ENCODE peak calls at places on chromosomes 11 and 22, in seven cellular contexts. Y is mesothelial cell of epicardium, Z is dorsolateral prefrontal cortex, D is A549, N is left lung, J is nephron progenitor cell, U is cardiac muscle cell. H is an unnamed sample.

GRCh38 chr11:90849278-90849677 is 626.4 kb upstream of the CHORDC1 start:
- DNase-seq in Y (no peak), Z (no peak), D (peak), N (no peak), J (no peak), U (no peak), H (no peak)

GRCh38 chr22:42732071-42732470 is 11.4 kb upstream of the A4GALT start:
- DNase-seq in Y (no peak), Z (no peak), D (no peak), N (no peak), J (no peak), U (no peak), H (no peak)

GRCh38 chr11:103370076-103370475 is 260.9 kb downstream of the DYNC2H1 start:
- DNase-seq in Y (no peak), Z (no peak), D (no peak), N (no peak), J (no peak), U (no peak), H (no peak)

GRCh38 chr11:8283510-8284272 is 20.0 kb upstream of the LMO1 start:
- DNase-seq in Y (peak), Z (no peak), D (no peak), N (peak), J (peak), U (peak), H (no peak)

GRCh38 chr11:10208045-10208674 is 85.9 kb downstream of the SBF2 start:
- DNase-seq in Y (no peak), Z (no peak), D (peak), N (no peak), J (no peak), U (peak), H (no peak)

GRCh38 chr11:77278595-77279506 is 22.6 kb downstream of the GDPD4 start:
- DNase-seq in Y (no peak), Z (no peak), D (no peak), N (no peak), J (no peak), U (no peak), H (no peak)

GRCh38 chr11:67287355-67288197 is 1.5 kb upstream of the ANKRD13D start:
- DNase-seq in Y (no peak), Z (no peak), D (no peak), N (no peak), J (no peak), U (no peak), H (no peak)

GRCh38 chr22:30636226-30637077 is 871 bp downstream of the SLC35E4 start:
- DNase-seq in Y (no peak), Z (peak), D (peak), N (no peak), J (no peak), U (no peak), H (peak)

GRCh38 chr11:108997826-108998225 is 333.0 kb downstream of the DDX10 start:
- DNase-seq in Y (no peak), Z (no peak), D (no peak), N (no peak), J (no peak), U (no peak), H (no peak)

GRCh38 chr22:50162391-50162956 is 8.1 kb upstream of the PANX2 start:
- DNase-seq in Y (no peak), Z (no peak), D (no peak), N (no peak), J (no peak), U (no peak), H (no peak)

GRCh38 chr11:11320820-11321219 is 32.2 kb downstream of the CSNK2A3 start:
- DNase-seq in Y (no peak), Z (no peak), D (no peak), N (no peak), J (no peak), U (peak), H (no peak)

GRCh38 chr22:22061085-22062077 is 78.8 kb upstream of the TOP3B start:
- DNase-seq in Y (no peak), Z (peak), D (peak), N (no peak), J (no peak), U (peak), H (no peak)

GRCh38 chr11:11849127-11849746 is 7.5 kb downstream of the USP47 start:
- DNase-seq in Y (no peak), Z (peak), D (peak), N (no peak), J (peak), U (peak), H (no peak)

GRCh38 chr22:40759294-40759840 is 59.8 kb downstream of the SLC25A17 start:
- DNase-seq in Y (no peak), Z (no peak), D (no peak), N (no peak), J (no peak), U (no peak), H (no peak)

GRCh38 chr11:75714211-75714610 is 3.4 kb upstream of the MOGAT2 start:
- DNase-seq in Y (no peak), Z (no peak), D (no peak), N (no peak), J (no peak), U (no peak), H (no peak)

GRCh38 chr22:41544671-41545476 is 604 bp upstream of the POLR3H start:
- DNase-seq in Y (no peak), Z (no peak), D (no peak), N (no peak), J (no peak), U (no peak), H (no peak)

GRCh38 chr11:10407055-10407454 is 48.0 kb upstream of the AMPD3 start:
- DNase-seq in Y (no peak), Z (no peak), D (peak), N (no peak), J (no peak), U (no peak), H (no peak)

GRCh38 chr11:64878223-64878493 is 263 bp downstream of the EHD1 start:
- DNase-seq in Y (no peak), Z (no peak), D (no peak), N (no peak), J (no peak), U (no peak), H (no peak)

GRCh38 chr11:3370268-3370870 is 8.6 kb downstream of the ZNF195 start:
- DNase-seq in Y (no peak), Z (no peak), D (no peak), N (no peak), J (no peak), U (no peak), H (no peak)

GRCh38 chr11:10392680-10393079 is 62.4 kb upstream of the AMPD3 start:
- DNase-seq in Y (no peak), Z (no peak), D (no peak), N (no peak), J (no peak), U (no peak), H (no peak)

GRCh38 chr11:86594746-86595145 is 77.7 kb downstream of the ME3 start:
- DNase-seq in Y (no peak), Z (no peak), D (no peak), N (no peak), J (no peak), U (no peak), H (no peak)

GRCh38 chr11:12087075-12087775 is 23.2 kb upstream of the MICAL2 start:
- DNase-seq in Y (no peak), Z (no peak), D (peak), N (no peak), J (no peak), U (peak), H (no peak)

GRCh38 chr11:20089796-20090653 is 70.2 kb downstream of the DBX1 start:
- DNase-seq in Y (no peak), Z (no peak), D (no peak), N (no peak), J (no peak), U (peak), H (no peak)

GRCh38 chr22:44299124-44299523 is 13.6 kb downstream of the SHISAL1 start:
- DNase-seq in Y (no peak), Z (no peak), D (no peak), N (peak), J (no peak), U (no peak), H (no peak)

GRCh38 chr11:83035070-83035854 is 36.4 kb downstream of the RAB30 start:
- DNase-seq in Y (no peak), Z (no peak), D (no peak), N (no peak), J (no peak), U (peak), H (no peak)

GRCh38 chr22:20424553-20424936 is 13.1 kb downstream of the SCARF2 start:
- DNase-seq in Y (no peak), Z (no peak), D (no peak), N (peak), J (no peak), U (no peak), H (no peak)

DNA sequence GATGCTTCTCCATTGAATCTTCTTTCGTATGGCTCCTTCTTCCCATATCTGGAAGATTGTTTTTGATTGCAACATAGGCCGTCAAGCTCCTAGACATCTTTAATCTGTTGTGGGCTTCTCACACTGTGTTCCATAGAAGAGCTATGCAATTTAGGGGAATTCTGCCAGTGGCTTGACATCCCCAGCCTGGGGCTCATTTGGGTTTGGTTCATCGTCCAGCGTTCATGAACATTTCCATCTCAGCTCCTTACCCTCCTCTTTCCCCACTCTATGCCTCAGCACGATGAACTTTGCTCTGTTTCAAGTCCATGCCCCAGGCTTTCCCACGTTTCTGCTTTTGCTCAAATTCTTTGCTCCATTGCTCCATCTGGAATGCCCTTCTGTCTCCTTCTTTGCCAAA is 26.0 kb upstream of the CLMP start:
- DNase-seq in Y (no peak), Z (no peak), D (no peak), N (no peak), J (no peak), U (peak), H (no peak)
- TF ChIP-seq CTCF in Y (no peak), Z (no peak), D (no peak), N (no peak), J (no peak), U (no peak), H (no peak)

GRCh38 chr11:124678416-124678815 is 4.7 kb downstream of the SPA17 start:
- DNase-seq in Y (no peak), Z (no peak), D (no peak), N (no peak), J (no peak), U (no peak), H (no peak)

GRCh38 chr11:124681421-124681820 is 7.7 kb downstream of the SPA17 start:
- DNase-seq in Y (no peak), Z (no peak), D (no peak), N (no peak), J (no peak), U (no peak), H (no peak)

GRCh38 chr11:124682443-124682842 is 8.7 kb downstream of the SPA17 start:
- DNase-seq in Y (no peak), Z (no peak), D (no peak), N (no peak), J (no peak), U (no peak), H (no peak)
- TF ChIP-seq CTCF in Y (no peak), Z (no peak), D (no peak), N (no peak), J (no peak), U (no peak), H (no peak)

GRCh38 chr11:134975866-134976265 is 563.8 kb upstream of the B3GAT1 start:
- DNase-seq in Y (no peak), Z (no peak), D (no peak), N (no peak), J (no peak), U (no peak), H (no peak)

GRCh38 chr11:134976540-134976939 is 564.5 kb upstream of the B3GAT1 start:
- DNase-seq in Y (no peak), Z (no peak), D (no peak), N (no peak), J (no peak), U (no peak), H (no peak)

GRCh38 chr11:134980819-134981710 is 569.0 kb upstream of the B3GAT1 start:
- DNase-seq in Y (no peak), Z (no peak), D (no peak), N (no peak), J (no peak), U (no peak), H (no peak)

GRCh38 chr11:134981824-134982223 is 569.8 kb upstream of the B3GAT1 start:
- DNase-seq in Y (no peak), Z (no peak), D (no peak), N (no peak), J (no peak), U (no peak), H (no peak)

DNA sequence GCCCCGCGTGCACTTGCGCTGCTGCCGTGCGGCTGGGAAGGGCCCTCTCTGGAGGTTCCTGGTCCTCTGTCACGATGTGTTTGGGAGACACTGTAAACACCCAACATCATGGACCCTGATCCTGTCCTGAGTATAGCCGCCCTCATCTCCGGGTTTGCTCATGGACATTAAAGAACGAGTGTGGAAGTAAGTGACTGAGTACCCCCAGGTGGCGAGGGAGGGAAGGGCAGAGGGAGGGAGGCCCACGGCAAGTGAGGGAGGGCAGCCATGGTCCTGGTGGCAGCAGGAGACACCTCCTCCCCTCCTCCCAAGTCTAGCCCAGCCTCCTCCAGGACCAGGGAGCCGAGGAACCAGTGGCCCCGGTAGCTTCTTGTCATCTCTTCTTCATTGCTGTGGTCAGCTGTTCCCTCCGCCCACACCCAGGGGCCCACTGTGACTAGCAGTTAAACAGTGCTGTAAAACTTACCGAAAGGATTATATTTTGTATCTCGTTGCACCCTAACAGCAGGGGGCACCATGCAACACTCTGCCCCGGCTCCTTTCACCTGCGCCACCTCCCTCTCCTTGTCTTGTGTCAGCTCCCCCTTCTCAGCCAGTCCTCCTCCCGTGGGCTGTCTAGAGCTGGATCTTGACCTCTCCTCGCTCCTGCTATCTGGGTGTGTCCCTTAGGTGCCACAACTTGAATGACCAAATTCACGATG is 566.5 kb upstream of the B3GAT1 start:
- DNase-seq in Y (no peak), Z (no peak), D (no peak), N (no peak), J (no peak), U (no peak), H (no peak)
- TF ChIP-seq CTCF in Y (no peak), Z (no peak), D (no peak), N (no peak), J (no peak), U (no peak), H (no peak)

GRCh38 chr22:45731041-45731797 is 59.6 kb downstream of the ATXN10 start:
- DNase-seq in Y (no peak), Z (no peak), D (peak), N (no peak), J (no peak), U (peak), H (no peak)

GRCh38 chr22:45735273-45735672 is 63.6 kb downstream of the ATXN10 start:
- DNase-seq in Y (no peak), Z (no peak), D (no peak), N (no peak), J (no peak), U (no peak), H (no peak)

GRCh38 chr22:45726081-45726480 is 54.4 kb downstream of the ATXN10 start:
- DNase-seq in Y (no peak), Z (no peak), D (no peak), N (no peak), J (no peak), U (no peak), H (no peak)

DNA sequence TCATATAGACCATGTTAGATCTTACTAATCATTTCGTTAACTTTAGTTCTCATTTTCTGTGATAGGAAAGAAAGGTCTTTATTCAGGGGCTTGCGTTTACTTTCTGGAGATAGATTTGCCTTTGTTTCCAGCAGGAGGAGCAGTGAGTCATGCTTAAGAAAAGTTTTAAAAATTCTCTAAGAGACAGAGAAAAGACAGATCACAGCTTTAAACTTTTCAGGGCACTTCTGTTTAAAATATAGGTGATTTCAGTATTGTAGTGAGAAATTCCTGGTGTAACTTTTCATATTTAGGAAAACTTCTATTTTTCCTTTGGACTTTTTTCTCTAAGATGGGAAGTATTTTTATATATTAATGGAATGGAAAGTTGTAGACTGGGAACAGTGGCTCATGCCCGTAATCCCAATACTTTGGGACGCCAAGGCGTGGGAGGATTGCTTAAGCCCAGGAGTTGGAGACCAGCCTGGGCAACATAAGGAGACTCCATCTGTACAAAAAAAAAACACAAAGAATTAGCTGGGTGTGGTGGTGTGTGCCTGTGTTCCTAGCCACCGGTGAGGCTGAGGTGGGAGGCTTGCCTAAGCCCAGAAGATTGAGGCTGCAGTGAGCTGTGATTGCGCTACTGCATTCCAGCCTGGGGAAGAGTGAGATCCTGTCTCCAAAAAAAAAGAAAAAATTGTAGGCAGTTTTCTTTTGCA is 60.3 kb downstream of the ATXN10 start:
- DNase-seq in Y (no peak), Z (no peak), D (peak), N (no peak), J (no peak), U (peak), H (no peak)
- TF ChIP-seq CTCF in Y (no peak), Z (peak), D (peak), N (peak), J (peak), U (peak), H (no peak)

DNA sequence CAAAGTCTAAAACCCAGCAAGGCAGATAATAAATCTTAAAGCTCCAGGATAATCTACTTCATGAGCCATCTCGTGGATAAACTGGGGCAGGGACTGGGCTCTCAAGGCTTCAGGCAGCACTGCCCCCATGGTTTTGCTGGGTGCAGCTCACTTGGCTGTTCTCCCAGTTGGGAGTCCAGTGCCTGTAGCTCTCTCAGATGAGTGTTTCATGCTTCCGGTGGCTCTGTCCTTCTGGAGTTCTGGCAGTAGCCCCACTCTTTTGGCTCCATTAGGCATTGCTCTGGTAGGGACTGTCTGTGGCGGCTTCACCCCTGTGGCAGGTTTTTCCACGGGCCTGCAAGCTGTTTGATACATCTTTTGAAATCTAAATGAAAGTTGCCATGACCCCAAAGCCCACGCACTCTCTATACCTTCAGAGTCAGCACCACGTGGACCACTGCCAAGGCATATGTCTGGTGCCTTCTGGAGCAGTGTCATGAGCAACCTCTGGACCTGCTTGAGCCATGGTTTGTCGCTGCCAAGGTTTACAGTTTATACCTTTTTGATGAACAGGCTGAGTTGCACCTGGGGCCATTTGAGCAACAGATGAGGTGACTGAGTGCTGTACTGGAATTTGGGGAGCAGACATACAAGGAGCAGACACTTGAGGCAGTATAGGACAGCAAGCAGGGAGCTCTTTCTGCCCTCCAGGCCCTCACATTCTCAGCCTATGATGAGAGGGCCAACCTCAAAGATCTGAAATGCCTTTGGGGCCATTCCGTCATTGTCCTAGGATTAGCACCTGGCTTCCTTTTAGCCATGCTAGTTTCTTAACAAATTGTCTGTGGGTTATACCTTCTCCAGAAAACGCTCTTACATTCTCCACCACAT is 48.6 kb downstream of the MTNR1B start:
- DNase-seq in Y (no peak), Z (no peak), D (peak), N (no peak), J (no peak), U (peak), H (no peak)
- TF ChIP-seq CTCF in Y (no peak), Z (no peak), D (no peak), N (no peak), J (no peak), U (no peak), H (no peak)

GRCh38 chr22:27515091-27515523 is 286.4 kb downstream of the MN1 start:
- DNase-seq in Y (no peak), Z (no peak), D (no peak), N (no peak), J (no peak), U (peak), H (no peak)

GRCh38 chr22:27513021-27513420 is 288.5 kb downstream of the MN1 start:
- DNase-seq in Y (no peak), Z (no peak), D (no peak), N (no peak), J (no peak), U (no peak), H (no peak)

GRCh38 chr22:27518583-27519437 is 282.7 kb downstream of the MN1 start:
- DNase-seq in Y (peak), Z (no peak), D (no peak), N (no peak), J (no peak), U (peak), H (no peak)

GRCh38 chr22:27514612-27515011 is 286.9 kb downstream of the MN1 start:
- DNase-seq in Y (no peak), Z (no peak), D (no peak), N (no peak), J (no peak), U (no peak), H (no peak)

GRCh38 chr22:27517361-27517760 is 284.2 kb downstream of the MN1 start:
- DNase-seq in Y (no peak), Z (no peak), D (no peak), N (no peak), J (no peak), U (no peak), H (no peak)
- TF ChIP-seq CTCF in Y (no peak), Z (no peak), D (no peak), N (no peak), J (no peak), U (no peak), H (no peak)

DNA sequence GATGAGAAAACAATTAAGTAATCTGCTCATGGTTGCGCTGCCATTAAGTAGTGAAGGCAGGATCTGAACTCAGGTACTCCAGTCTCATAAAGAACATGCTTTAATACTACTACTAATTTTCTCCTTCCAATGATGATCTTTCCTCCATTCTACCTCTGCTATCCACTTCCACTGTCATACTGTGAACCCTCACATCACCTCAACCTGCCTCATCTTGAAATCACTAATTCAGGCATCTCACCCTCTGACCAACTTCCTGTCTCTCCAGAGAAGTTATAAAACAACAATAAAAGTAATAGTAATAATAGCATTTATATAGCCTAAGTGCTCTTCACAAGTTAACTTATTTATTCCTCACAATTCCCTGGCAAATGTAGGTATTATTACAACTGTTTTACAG is 57.1 kb upstream of the PSMA1 start:
- DNase-seq in Y (no peak), Z (no peak), D (no peak), N (no peak), J (no peak), U (no peak), H (no peak)
- TF ChIP-seq CTCF in Y (no peak), Z (no peak), D (no peak), N (no peak), J (no peak), U (no peak), H (no peak)

H was measured in activated B cell treated with CpG ODN at 0.5 μM for 24 hours.